ENCODE peak calls at places on chromosome 16, in seven cellular contexts. One of them, this sample, is unnamed.

GRCh38 chr16:24995033-24995432 is 20.1 kb downstream of the ARHGAP17 start:
- DNase-seq in AG10803: no peak
- DNase-seq in choroid plexus epithelial cell: no peak
- DNase-seq in stimulated activated CD8-positive, alpha-beta memory T cell treated with anti-CD3 and anti-CD28 coated beads, Interleukin-15, amount 100 ng/mL, for 24 hours: no peak
- DNase-seq in stimulated activated CD4-positive, alpha-beta T cell treated with anti-CD3 and anti-CD28 coated beads, Interleukin-15, amount 100 ng/mL, for 24 hours: no peak
- DNase-seq in HTR-8/SVneo: no peak
- DNase-seq in NCI-H1417: no peak
- DNase-seq in this sample: no peak

GRCh38 chr16:81265658-81266451 is 27.4 kb downstream of the BCO1 start:
- DNase-seq in HTR-8/SVneo: no peak
- DNase-seq in NCI-H1417: no peak
- DNase-seq in stimulated activated CD4-positive, alpha-beta T cell treated with anti-CD3 and anti-CD28 coated beads, Interleukin-15, amount 100 ng/mL, for 24 hours: no peak
- DNase-seq in AG10803: peak; percentile 31
- DNase-seq in stimulated activated CD8-positive, alpha-beta memory T cell treated with anti-CD3 and anti-CD28 coated beads, Interleukin-15, amount 100 ng/mL, for 24 hours: no peak
- DNase-seq in choroid plexus epithelial cell: peak; percentile 23
- DNase-seq in this sample: peak; percentile 87

GRCh38 chr16:2745116-2745890 is 7.1 kb upstream of the SRRM2 start:
- DNase-seq in HTR-8/SVneo: no peak
- DNase-seq in NCI-H1417: no peak
- DNase-seq in stimulated activated CD4-positive, alpha-beta T cell treated with anti-CD3 and anti-CD28 coated beads, Interleukin-15, amount 100 ng/mL, for 24 hours: no peak
- DNase-seq in AG10803: no peak
- DNase-seq in stimulated activated CD8-positive, alpha-beta memory T cell treated with anti-CD3 and anti-CD28 coated beads, Interleukin-15, amount 100 ng/mL, for 24 hours: no peak
- DNase-seq in choroid plexus epithelial cell: no peak
- DNase-seq in this sample: no peak

GRCh38 chr16:31461921-31462804 is 2.9 kb downstream of the ARMC5 start:
- DNase-seq in NCI-H1417: no peak
- DNase-seq in choroid plexus epithelial cell: no peak
- DNase-seq in stimulated activated CD4-positive, alpha-beta T cell treated with anti-CD3 and anti-CD28 coated beads, Interleukin-15, amount 100 ng/mL, for 24 hours: no peak
- DNase-seq in AG10803: no peak
- DNase-seq in stimulated activated CD8-positive, alpha-beta memory T cell treated with anti-CD3 and anti-CD28 coated beads, Interleukin-15, amount 100 ng/mL, for 24 hours: no peak
- DNase-seq in HTR-8/SVneo: no peak
- DNase-seq in this sample: no peak

GRCh38 chr16:79150626-79151025 is 449.9 kb downstream of the MAF start:
- DNase-seq in AG10803: no peak
- DNase-seq in NCI-H1417: no peak
- DNase-seq in HTR-8/SVneo: no peak
- DNase-seq in stimulated activated CD4-positive, alpha-beta T cell treated with anti-CD3 and anti-CD28 coated beads, Interleukin-15, amount 100 ng/mL, for 24 hours: no peak
- DNase-seq in choroid plexus epithelial cell: no peak
- DNase-seq in stimulated activated CD8-positive, alpha-beta memory T cell treated with anti-CD3 and anti-CD28 coated beads, Interleukin-15, amount 100 ng/mL, for 24 hours: no peak
- DNase-seq in this sample: no peak

GRCh38 chr16:25413962-25414361 is 156.3 kb upstream of the ZKSCAN2 start:
- DNase-seq in AG10803: peak; percentile 8
- DNase-seq in HTR-8/SVneo: no peak
- DNase-seq in NCI-H1417: no peak
- DNase-seq in stimulated activated CD4-positive, alpha-beta T cell treated with anti-CD3 and anti-CD28 coated beads, Interleukin-15, amount 100 ng/mL, for 24 hours: no peak
- DNase-seq in choroid plexus epithelial cell: no peak
- DNase-seq in stimulated activated CD8-positive, alpha-beta memory T cell treated with anti-CD3 and anti-CD28 coated beads, Interleukin-15, amount 100 ng/mL, for 24 hours: no peak
- DNase-seq in this sample: no peak

GRCh38 chr16:66801320-66802105 is at the start of gene TERB1:
- DNase-seq in stimulated activated CD4-positive, alpha-beta T cell treated with anti-CD3 and anti-CD28 coated beads, Interleukin-15, amount 100 ng/mL, for 24 hours: no peak
- DNase-seq in NCI-H1417: no peak
- DNase-seq in stimulated activated CD8-positive, alpha-beta memory T cell treated with anti-CD3 and anti-CD28 coated beads, Interleukin-15, amount 100 ng/mL, for 24 hours: no peak
- DNase-seq in AG10803: no peak
- DNase-seq in choroid plexus epithelial cell: no peak
- DNase-seq in HTR-8/SVneo: no peak
- DNase-seq in this sample: no peak

GRCh38 chr16:81668243-81669097 is 110.6 kb upstream of the PLCG2 start:
- DNase-seq in choroid plexus epithelial cell: no peak
- DNase-seq in stimulated activated CD8-positive, alpha-beta memory T cell treated with anti-CD3 and anti-CD28 coated beads, Interleukin-15, amount 100 ng/mL, for 24 hours: no peak
- DNase-seq in stimulated activated CD4-positive, alpha-beta T cell treated with anti-CD3 and anti-CD28 coated beads, Interleukin-15, amount 100 ng/mL, for 24 hours: no peak
- DNase-seq in NCI-H1417: no peak
- DNase-seq in HTR-8/SVneo: no peak
- DNase-seq in AG10803: no peak
- DNase-seq in this sample: no peak

GRCh38 chr16:47731252-47731651 is 270.1 kb downstream of the PHKB start:
- DNase-seq in stimulated activated CD8-positive, alpha-beta memory T cell treated with anti-CD3 and anti-CD28 coated beads, Interleukin-15, amount 100 ng/mL, for 24 hours: no peak
- DNase-seq in HTR-8/SVneo: no peak
- DNase-seq in choroid plexus epithelial cell: peak; percentile 97
- DNase-seq in stimulated activated CD4-positive, alpha-beta T cell treated with anti-CD3 and anti-CD28 coated beads, Interleukin-15, amount 100 ng/mL, for 24 hours: no peak
- DNase-seq in NCI-H1417: no peak
- DNase-seq in AG10803: peak; percentile 85
- DNase-seq in this sample: no peak

GRCh38 chr16:2490190-2491105 is 15.5 kb downstream of the TBC1D24 start:
- DNase-seq in choroid plexus epithelial cell: no peak
- DNase-seq in AG10803: no peak
- DNase-seq in NCI-H1417: peak; percentile 95
- DNase-seq in stimulated activated CD8-positive, alpha-beta memory T cell treated with anti-CD3 and anti-CD28 coated beads, Interleukin-15, amount 100 ng/mL, for 24 hours: no peak
- DNase-seq in stimulated activated CD4-positive, alpha-beta T cell treated with anti-CD3 and anti-CD28 coated beads, Interleukin-15, amount 100 ng/mL, for 24 hours: no peak
- DNase-seq in HTR-8/SVneo: no peak
- DNase-seq in this sample: no peak

GRCh38 chr16:89502319-89502843 is 5.8 kb upstream of the SPG7 start:
- DNase-seq in stimulated activated CD4-positive, alpha-beta T cell treated with anti-CD3 and anti-CD28 coated beads, Interleukin-15, amount 100 ng/mL, for 24 hours: no peak
- DNase-seq in AG10803: no peak
- DNase-seq in choroid plexus epithelial cell: no peak
- DNase-seq in NCI-H1417: no peak
- DNase-seq in HTR-8/SVneo: peak; percentile 36
- DNase-seq in stimulated activated CD8-positive, alpha-beta memory T cell treated with anti-CD3 and anti-CD28 coated beads, Interleukin-15, amount 100 ng/mL, for 24 hours: no peak
- DNase-seq in this sample: peak; percentile 77

GRCh38 chr16:23055481-23055880 is 93.8 kb downstream of the USP31 start:
- DNase-seq in stimulated activated CD4-positive, alpha-beta T cell treated with anti-CD3 and anti-CD28 coated beads, Interleukin-15, amount 100 ng/mL, for 24 hours: no peak
- DNase-seq in AG10803: no peak
- DNase-seq in NCI-H1417: no peak
- DNase-seq in stimulated activated CD8-positive, alpha-beta memory T cell treated with anti-CD3 and anti-CD28 coated beads, Interleukin-15, amount 100 ng/mL, for 24 hours: no peak
- DNase-seq in HTR-8/SVneo: no peak
- DNase-seq in choroid plexus epithelial cell: no peak
- DNase-seq in this sample: no peak

GRCh38 chr16:4653981-4654380 is 29.4 kb downstream of the MGRN1 start:
- DNase-seq in stimulated activated CD8-positive, alpha-beta memory T cell treated with anti-CD3 and anti-CD28 coated beads, Interleukin-15, amount 100 ng/mL, for 24 hours: no peak
- DNase-seq in choroid plexus epithelial cell: no peak
- DNase-seq in AG10803: no peak
- DNase-seq in stimulated activated CD4-positive, alpha-beta T cell treated with anti-CD3 and anti-CD28 coated beads, Interleukin-15, amount 100 ng/mL, for 24 hours: no peak
- DNase-seq in NCI-H1417: no peak
- DNase-seq in HTR-8/SVneo: no peak
- DNase-seq in this sample: peak; percentile 92

GRCh38 chr16:79469999-79470398 is 130.5 kb downstream of the MAF start:
- DNase-seq in HTR-8/SVneo: no peak
- DNase-seq in NCI-H1417: no peak
- DNase-seq in AG10803: no peak
- DNase-seq in stimulated activated CD8-positive, alpha-beta memory T cell treated with anti-CD3 and anti-CD28 coated beads, Interleukin-15, amount 100 ng/mL, for 24 hours: no peak
- DNase-seq in choroid plexus epithelial cell: no peak
- DNase-seq in stimulated activated CD4-positive, alpha-beta T cell treated with anti-CD3 and anti-CD28 coated beads, Interleukin-15, amount 100 ng/mL, for 24 hours: no peak
- DNase-seq in this sample: peak; percentile 27

GRCh38 chr16:30741461-30741914 is 6.7 kb upstream of the PHKG2 start:
- DNase-seq in NCI-H1417: peak; percentile 6
- DNase-seq in choroid plexus epithelial cell: peak; percentile 92
- DNase-seq in HTR-8/SVneo: peak; percentile 85
- DNase-seq in AG10803: peak; percentile 83
- DNase-seq in stimulated activated CD8-positive, alpha-beta memory T cell treated with anti-CD3 and anti-CD28 coated beads, Interleukin-15, amount 100 ng/mL, for 24 hours: no peak
- DNase-seq in stimulated activated CD4-positive, alpha-beta T cell treated with anti-CD3 and anti-CD28 coated beads, Interleukin-15, amount 100 ng/mL, for 24 hours: no peak
- DNase-seq in this sample: peak; percentile 70

GRCh38 chr16:8173111-8173644 is 417.1 kb downstream of the TMEM114 start:
- DNase-seq in stimulated activated CD4-positive, alpha-beta T cell treated with anti-CD3 and anti-CD28 coated beads, Interleukin-15, amount 100 ng/mL, for 24 hours: peak; percentile 59
- DNase-seq in AG10803: peak; percentile 39
- DNase-seq in HTR-8/SVneo: peak; percentile 23
- DNase-seq in choroid plexus epithelial cell: peak; percentile 58
- DNase-seq in NCI-H1417: peak; percentile 68
- DNase-seq in stimulated activated CD8-positive, alpha-beta memory T cell treated with anti-CD3 and anti-CD28 coated beads, Interleukin-15, amount 100 ng/mL, for 24 hours: no peak
- DNase-seq in this sample: peak; percentile 58

GRCh38 chr16:73480381-73480780 is 432.5 kb upstream of the ZFHX3 start:
- DNase-seq in NCI-H1417: no peak
- DNase-seq in AG10803: no peak
- DNase-seq in stimulated activated CD8-positive, alpha-beta memory T cell treated with anti-CD3 and anti-CD28 coated beads, Interleukin-15, amount 100 ng/mL, for 24 hours: no peak
- DNase-seq in HTR-8/SVneo: no peak
- DNase-seq in stimulated activated CD4-positive, alpha-beta T cell treated with anti-CD3 and anti-CD28 coated beads, Interleukin-15, amount 100 ng/mL, for 24 hours: no peak
- DNase-seq in choroid plexus epithelial cell: no peak
- DNase-seq in this sample: no peak

GRCh38 chr16:84768061-84768797 is 51.6 kb upstream of the CRISPLD2 start:
- DNase-seq in AG10803: peak; percentile 15
- DNase-seq in HTR-8/SVneo: no peak
- DNase-seq in choroid plexus epithelial cell: no peak
- DNase-seq in NCI-H1417: no peak
- DNase-seq in stimulated activated CD4-positive, alpha-beta T cell treated with anti-CD3 and anti-CD28 coated beads, Interleukin-15, amount 100 ng/mL, for 24 hours: no peak
- DNase-seq in stimulated activated CD8-positive, alpha-beta memory T cell treated with anti-CD3 and anti-CD28 coated beads, Interleukin-15, amount 100 ng/mL, for 24 hours: no peak
- DNase-seq in this sample: no peak